ENCODE peak calls at places on chromosome 17, in five cellular contexts. N is fibroblast of lung, Y is A549, K is IMR-90, I is left lung. F is an unnamed sample. For H3K4me1, the result is how much of the 10 kb centered on the place peaks cover.

GRCh38 chr17:48825446-48826381 is 5.1 kb upstream of the CALCOCO2 start:
- DNase-seq in Y (no peak), K (peak), N (no peak), I (no peak), F (no peak)

GRCh38 chr17:13888043-13888442 is 181.3 kb upstream of the COX10 start:
- DNase-seq in Y (no peak), N (peak), I (no peak), K (peak), F (no peak)

GRCh38 chr17:42252528-42253172 is 23.5 kb downstream of the STAT5B start:
- DNase-seq in K (no peak), N (no peak), Y (no peak), I (no peak), F (no peak)

GRCh38 chr17:2688351-2689342 is 22.9 kb downstream of the CLUH start:
- DNase-seq in K (no peak), I (peak), N (no peak), Y (no peak), F (peak)

GRCh38 chr17:59165933-59166342 is 10.4 kb downstream of the PRR11 start:
- DNase-seq in N (peak), K (peak), Y (peak), I (no peak), F (no peak)

GRCh38 chr17:41678411-41678906 is 10.2 kb upstream of the EIF1 start:
- DNase-seq in N (no peak), Y (peak), K (peak), I (no peak), F (no peak)

GRCh38 chr17:52212851-52213250 is 54.3 kb upstream of the CA10 start:
- DNase-seq in I (no peak), N (no peak), K (no peak), Y (no peak), F (no peak)

GRCh38 chr17:35341465-35341992 is 31.9 kb downstream of the SLFN11 start:
- DNase-seq in Y (no peak), N (no peak), I (peak), K (no peak), F (no peak)

GRCh38 chr17:29032067-29032551 is 10.8 kb upstream of the PIPOX start:
- DNase-seq in K (no peak), Y (no peak), N (no peak), I (no peak), F (no peak)

GRCh38 chr17:30172560-30172959 is 55.9 kb downstream of the NSRP1 start:
- DNase-seq in I (no peak), K (no peak), N (no peak), Y (no peak), F (no peak)

GRCh38 chr17:49013311-49014205 is 16.4 kb downstream of the IGF2BP1 start:
- DNase-seq in Y (peak), N (peak), K (no peak), I (no peak), F (no peak)

GRCh38 chr17:65559483-65559801 is 2.0 kb downstream of the AXIN2 start:
- DNase-seq in Y (no peak), K (no peak), I (no peak), N (no peak), F (no peak)

GRCh38 chr17:81396722-81397313 is 1.6 kb downstream of the BAHCC1 start:
- DNase-seq in N (peak), Y (peak), K (no peak), I (no peak), F (no peak)

GRCh38 chr17:58420841-58421240 is 3.5 kb upstream of the RNF43 start:
- DNase-seq in Y (no peak), N (no peak), I (no peak), K (no peak), F (no peak)

GRCh38 chr17:61129876-61130275 is 269.8 kb upstream of the TBX2 start:
- DNase-seq in Y (no peak), N (peak), K (peak), I (no peak), F (no peak)

GRCh38 chr17:38426441-38426840 is 1.8 kb upstream of the ARHGAP23 start:
- DNase-seq in I (no peak), N (no peak), K (no peak), Y (no peak), F (no peak)

GRCh38 chr17:79949646-79950292 is 85.9 kb downstream of the TBC1D16 start:
- DNase-seq in N (no peak), Y (no peak), K (no peak), I (no peak), F (no peak)

GRCh38 chr17:80861892-80862291 is 129.7 kb upstream of the CHMP6 start:
- DNase-seq in K (peak), Y (peak), N (peak), I (peak), F (peak)

GRCh38 chr17:48997103-48997826 is at the start of gene IGF2BP1:
- DNase-seq in I (no peak), Y (peak), K (peak), N (peak), F (no peak)

GRCh38 chr17:57294075-57294474 is 37.8 kb downstream of the MSI2 start:
- DNase-seq in I (no peak), N (no peak), K (no peak), Y (no peak), F (no peak)

GRCh38 chr17:17370711-17371110 is 67.5 kb downstream of the NT5M start:
- DNase-seq in N (no peak), Y (no peak), I (no peak), K (no peak), F (no peak)

GRCh38 chr17:50443492-50444051 is 17.6 kb downstream of the ACSF2 start:
- DNase-seq in N (peak), I (no peak), Y (no peak), K (peak), F (no peak)

GRCh38 chr17:44911133-44912001 is 3.9 kb downstream of the GFAP start:
- DNase-seq in Y (peak), N (peak), K (peak), I (peak), F (peak)

DNA sequence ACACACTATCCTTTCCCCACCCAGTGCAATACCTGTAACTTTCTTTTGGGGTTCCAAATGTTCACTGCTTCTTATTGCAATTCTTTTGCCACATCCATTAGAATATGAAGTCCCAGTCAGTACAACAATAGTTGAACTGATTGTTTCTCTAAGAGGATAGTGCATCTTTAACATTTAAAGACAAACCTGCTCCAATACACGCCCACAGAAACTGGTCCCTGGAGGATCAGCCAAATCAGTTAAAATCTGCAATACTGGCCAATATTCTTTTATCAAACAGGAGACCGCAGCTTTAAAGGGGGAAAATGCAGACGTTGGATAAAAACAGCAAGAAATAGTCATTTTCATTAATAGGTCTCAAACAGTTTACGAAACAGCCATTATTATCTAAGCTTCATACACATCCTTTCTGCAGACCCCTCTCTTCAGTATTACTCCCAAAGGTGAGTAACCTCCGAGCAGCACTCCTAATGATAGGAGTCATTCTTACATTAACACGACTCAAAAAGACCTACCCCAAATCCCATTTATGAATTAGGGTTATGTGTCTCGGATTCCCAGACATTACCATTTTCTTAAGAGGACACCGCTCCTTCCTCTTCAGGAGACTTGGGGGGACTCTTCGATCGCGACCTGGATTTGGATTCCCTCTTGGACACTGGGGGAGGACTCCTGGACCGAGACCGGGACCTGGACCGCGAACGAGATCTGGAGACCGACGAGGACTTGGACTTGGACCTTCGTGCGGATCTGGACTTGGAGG is 1.4 kb downstream of the SRSF2 start:
- DNase-seq in K (no peak), I (no peak), Y (no peak), N (no peak), F (no peak)
- H3K4me1 ChIP-seq in K (under half), I (under half), Y (under half), N (under half), F (half or more)

GRCh38 chr17:19363114-19363438 is 553 bp upstream of the B9D1 start:
- DNase-seq in K (no peak), Y (no peak), N (no peak), I (no peak), F (no peak)

GRCh38 chr17:19361326-19361725 is 1.2 kb downstream of the B9D1 start:
- DNase-seq in Y (no peak), K (no peak), N (no peak), I (peak), F (no peak)

GRCh38 chr17:19361975-19362292 is 589 bp downstream of the B9D1 start:
- DNase-seq in N (no peak), Y (peak), K (no peak), I (no peak), F (no peak)

GRCh38 chr17:19363460-19364035 is 1.0 kb upstream of the B9D1 start:
- DNase-seq in I (peak), K (no peak), N (no peak), Y (no peak), F (no peak)

DNA sequence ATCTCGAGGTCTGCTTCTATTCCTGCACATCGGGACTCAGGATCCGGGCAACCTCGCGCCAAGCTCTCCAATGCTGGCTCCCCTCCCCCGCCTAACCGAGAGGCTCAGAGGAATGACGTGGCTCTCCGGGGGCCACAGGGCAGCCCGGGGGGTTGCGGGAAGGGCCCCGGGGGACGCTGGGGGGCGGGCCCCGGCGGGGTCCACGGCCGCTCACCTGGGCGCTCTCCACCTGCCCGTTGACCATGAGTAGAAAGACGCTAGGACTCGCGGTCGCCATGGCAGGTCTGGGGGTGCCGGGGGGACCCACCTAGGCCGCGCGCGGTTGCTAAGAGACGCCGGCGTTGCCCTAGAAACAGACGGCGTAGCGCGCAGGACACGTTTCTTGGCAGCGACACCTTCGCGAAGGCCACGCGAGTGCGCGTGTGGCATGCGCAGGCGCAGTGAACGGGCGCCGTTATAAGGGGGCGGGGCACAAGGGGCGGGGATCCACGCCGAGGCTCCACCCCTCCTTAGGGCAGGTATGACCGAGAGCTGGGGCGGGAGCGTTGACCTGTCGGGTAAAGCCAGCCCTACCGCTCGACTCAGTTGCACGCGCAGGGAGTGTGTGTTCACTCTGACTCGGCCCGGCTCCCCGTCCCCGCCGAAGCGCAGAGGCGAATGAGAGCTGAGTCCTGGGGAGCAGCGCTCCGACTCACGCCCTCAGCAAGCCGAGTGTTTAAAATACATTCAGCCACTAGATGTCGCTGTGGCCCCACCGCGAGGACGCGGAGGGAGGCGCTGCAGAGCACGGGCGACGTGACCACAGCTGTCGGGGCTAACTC is at the start of gene B9D1:
- DNase-seq in Y (peak), I (peak), K (peak), N (peak), F (peak)
- TF ChIP-seq CTCF in Y (peak), I (peak), K (peak), N (peak), F (peak)

GRCh38 chr17:74218436-74218835 is 5.1 kb downstream of the TTYH2 start:
- DNase-seq in K (no peak), I (no peak), N (no peak), Y (no peak), F (no peak)
- H3K27ac ChIP-seq in K (no peak), I (no peak), N (no peak), Y (no peak), F (no peak)

GRCh38 chr17:40337351-40337750 is 27.2 kb downstream of the GJD3 start:
- DNase-seq in I (no peak), N (no peak), K (no peak), Y (no peak), F (no peak)

GRCh38 chr17:40340327-40340726 is 24.2 kb downstream of the GJD3 start:
- DNase-seq in I (no peak), K (no peak), Y (no peak), N (no peak), F (no peak)

GRCh38 chr17:40340880-40341807 is 23.4 kb downstream of the GJD3 start:
- DNase-seq in N (peak), I (peak), K (peak), Y (peak), F (peak)

GRCh38 chr17:40338058-40338457 is 26.5 kb downstream of the GJD3 start:
- DNase-seq in I (no peak), Y (no peak), K (no peak), N (no peak), F (no peak)

DNA sequence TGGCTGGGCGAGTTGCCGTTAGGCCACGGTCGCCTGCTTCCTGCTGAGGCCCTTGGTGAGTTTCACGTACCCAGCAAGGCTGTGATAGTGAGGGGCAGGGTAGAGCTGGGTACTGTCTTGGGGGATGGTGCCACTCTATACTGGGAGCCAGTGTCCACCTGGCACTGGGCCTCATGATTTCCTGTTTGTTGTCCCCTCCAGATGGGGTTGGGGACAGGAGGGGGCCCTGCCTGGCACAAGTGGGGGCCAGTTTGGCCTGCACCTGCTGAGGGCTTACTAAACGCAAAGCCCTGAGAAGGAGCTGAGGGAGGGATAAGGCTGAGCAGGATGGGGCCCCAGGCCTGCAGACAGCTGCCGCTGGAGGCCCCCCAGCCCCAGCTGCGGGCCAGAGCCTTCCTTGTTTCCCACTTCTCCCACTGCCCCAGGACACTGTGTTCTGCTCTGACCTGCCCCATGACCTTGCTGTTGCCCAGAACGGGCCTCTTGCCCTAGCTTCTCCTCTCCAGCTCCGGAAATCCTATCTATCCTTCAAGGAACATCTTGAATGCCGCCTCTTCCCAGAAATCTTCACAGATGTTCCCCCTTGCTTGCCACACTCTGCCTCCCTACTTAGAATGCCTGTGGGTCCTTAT is 25.4 kb downstream of the GJD3 start:
- DNase-seq in N (no peak), I (no peak), K (no peak), Y (no peak), F (no peak)
- H3K4me1 ChIP-seq in N (under half), I (under half), K (under half), Y (half or more), F (half or more)

F was measured in lower lobe of right lung.